ENCODE peak calls at places on chromosome 17, in nine cellular contexts. Q is MV-4-11; L is A549; Y is activated T-cell treated with anti-CD3 and anti-CD28 coated beads, Interleukin-2, amount 50 U/mL, for 72 hours; B is activated CD8-positive, alpha-beta memory T cell treated with anti-CD3 and anti-CD28 coated beads, Interleukin-2, amount 50 U/mL, for 48 hours; A is lower leg skin; O is coronary artery; X is hepatocyte; Z is NAMALWA. R is an unnamed sample.

GRCh38 chr17:44977740-44978584 is 9.9 kb upstream of the C1QL1 start:
- DNase-seq in A (no peak), X (no peak), Q (no peak), L (no peak), Z (no peak), B (no peak), Y (no peak), O (no peak), R (no peak)

GRCh38 chr17:19958023-19958422 is 19.6 kb downstream of the AKAP10 start:
- DNase-seq in L (peak), A (no peak), O (no peak), Y (no peak), X (peak), B (no peak), Z (no peak), Q (no peak), R (no peak)

GRCh38 chr17:76337413-76337777 is 16.3 kb downstream of the PRPSAP1 start:
- DNase-seq in A (peak), O (no peak), L (no peak), Y (no peak), X (no peak), B (no peak), Z (no peak), Q (no peak), R (no peak)

GRCh38 chr17:4919511-4920047 is 12.5 kb upstream of the GP1BA start:
- DNase-seq in X (no peak), O (no peak), L (no peak), B (no peak), Y (no peak), Z (no peak), A (no peak), Q (no peak), R (no peak)

GRCh38 chr17:10127819-10128375 is 70.5 kb downstream of the GAS7 start:
- DNase-seq in A (peak), O (peak), B (no peak), Q (no peak), Z (no peak), X (peak), L (no peak), Y (no peak), R (no peak)

GRCh38 chr17:71251936-71252335 is 868.9 kb upstream of the SOX9 start:
- DNase-seq in Q (no peak), L (no peak), X (no peak), O (no peak), B (no peak), Z (no peak), Y (no peak), A (no peak), R (no peak)

GRCh38 chr17:64480951-64481350 is 15.9 kb downstream of the POLG2 start:
- DNase-seq in B (peak), Y (no peak), A (no peak), L (no peak), Q (no peak), X (no peak), Z (no peak), O (no peak), R (no peak)

GRCh38 chr17:66805567-66805966 is 29.4 kb upstream of the CACNG5 start:
- DNase-seq in X (no peak), B (no peak), Y (no peak), Q (no peak), A (no peak), O (no peak), L (no peak), Z (no peak), R (no peak)

GRCh38 chr17:45775576-45776011 is 8.5 kb upstream of the CRHR1 start:
- DNase-seq in Z (no peak), L (no peak), X (no peak), B (no peak), Y (no peak), A (no peak), Q (no peak), O (no peak), R (no peak)

GRCh38 chr17:80882926-80883685 is 108.5 kb upstream of the CHMP6 start:
- DNase-seq in Z (no peak), L (no peak), X (no peak), B (no peak), Q (no peak), Y (no peak), O (no peak), A (no peak), R (no peak)

GRCh38 chr17:34820922-34821321 is 140.3 kb downstream of the CCT6B start:
- DNase-seq in X (peak), Q (no peak), O (no peak), A (no peak), Z (no peak), Y (no peak), L (peak), B (no peak), R (no peak)

GRCh38 chr17:34616148-34616547 is 36.8 kb downstream of the TMEM132E start:
- DNase-seq in A (no peak), L (no peak), Q (no peak), Y (no peak), O (no peak), X (peak), B (no peak), Z (no peak), R (peak)

GRCh38 chr17:58575511-58575910 is 61.1 kb upstream of the MTMR4 start:
- DNase-seq in X (peak), Z (no peak), O (no peak), A (peak), Y (no peak), Q (peak), B (no peak), L (peak), R (no peak)

GRCh38 chr17:12395733-12396354 is 269.8 kb upstream of the MYOCD start:
- DNase-seq in L (peak), Y (no peak), B (no peak), O (no peak), X (peak), A (no peak), Z (peak), Q (no peak), R (no peak)